ENCODE peak calls at places on chromosomes 12 and 14, in seven cellular contexts. One of them, this sample, is unnamed.

GRCh38 chr12:132623072-132623869 is 4.7 kb downstream of the P2RX2 start:
- DNase-seq in mesenchymal stem cell: no peak
- DNase-seq in mesendoderm: no peak
- DNase-seq in trophoblast cell: peak; percentile 84
- DNase-seq in neuronal stem cell: no peak
- DNase-seq in IMR-90: no peak
- DNase-seq in H1: no peak
- DNase-seq in this sample: no peak

GRCh38 chr12:53973093-53974042 is at the start of gene HOXC11:
- DNase-seq in mesenchymal stem cell: no peak
- DNase-seq in mesendoderm: no peak
- DNase-seq in trophoblast cell: no peak
- DNase-seq in neuronal stem cell: no peak
- DNase-seq in IMR-90: no peak
- DNase-seq in H1: no peak
- DNase-seq in this sample: peak; percentile 74

GRCh38 chr14:56002316-56002715 is 115.9 kb upstream of the PELI2 start:
- DNase-seq in mesenchymal stem cell: no peak
- DNase-seq in mesendoderm: peak; percentile 14
- DNase-seq in trophoblast cell: no peak
- DNase-seq in neuronal stem cell: no peak
- DNase-seq in IMR-90: peak; percentile 23
- DNase-seq in H1: no peak
- DNase-seq in this sample: no peak

GRCh38 chr12:123478762-123479161 is 20.8 kb downstream of the SNRNP35 start:
- DNase-seq in mesenchymal stem cell: no peak
- DNase-seq in mesendoderm: no peak
- DNase-seq in trophoblast cell: no peak
- DNase-seq in neuronal stem cell: no peak
- DNase-seq in IMR-90: peak; percentile 18
- DNase-seq in H1: no peak
- DNase-seq in this sample: no peak

GRCh38 chr12:31647106-31647505 is 12.4 kb upstream of the ETFBKMT start:
- DNase-seq in mesenchymal stem cell: peak; percentile 61
- DNase-seq in mesendoderm: no peak
- DNase-seq in trophoblast cell: peak; percentile 89
- DNase-seq in neuronal stem cell: no peak
- DNase-seq in IMR-90: peak; percentile 22
- DNase-seq in H1: no peak
- DNase-seq in this sample: no peak

GRCh38 chr12:51923506-51924365 is 16.4 kb downstream of the ACVRL1 start:
- DNase-seq in mesenchymal stem cell: no peak
- DNase-seq in mesendoderm: peak; percentile 47
- DNase-seq in trophoblast cell: peak; percentile 63
- DNase-seq in neuronal stem cell: no peak
- DNase-seq in IMR-90: no peak
- DNase-seq in H1: no peak
- DNase-seq in this sample: peak; percentile 83

GRCh38 chr12:107600596-107601144 is 84.9 kb upstream of the PWP1 start:
- DNase-seq in mesenchymal stem cell: no peak
- DNase-seq in mesendoderm: no peak
- DNase-seq in trophoblast cell: no peak
- DNase-seq in neuronal stem cell: no peak
- DNase-seq in IMR-90: no peak
- DNase-seq in H1: no peak
- DNase-seq in this sample: no peak

GRCh38 chr14:35277179-35277578 is 15.0 kb upstream of the PSMA6 start:
- DNase-seq in mesenchymal stem cell: peak; percentile 2
- DNase-seq in mesendoderm: peak; percentile 35
- DNase-seq in trophoblast cell: peak; percentile 75
- DNase-seq in neuronal stem cell: no peak
- DNase-seq in IMR-90: no peak
- DNase-seq in H1: no peak
- DNase-seq in this sample: peak; percentile 61

GRCh38 chr12:58387199-58387598 is 445.8 kb downstream of the ATP23 start:
- DNase-seq in mesenchymal stem cell: peak; percentile 12
- DNase-seq in mesendoderm: peak; percentile 54
- DNase-seq in trophoblast cell: no peak
- DNase-seq in neuronal stem cell: no peak
- DNase-seq in IMR-90: peak; percentile 72
- DNase-seq in H1: no peak
- DNase-seq in this sample: no peak

GRCh38 chr14:101457936-101458535 is 103.3 kb upstream of the DIO3 start:
- DNase-seq in mesenchymal stem cell: no peak
- DNase-seq in mesendoderm: peak; percentile 67
- DNase-seq in trophoblast cell: no peak
- DNase-seq in neuronal stem cell: peak; percentile 68
- DNase-seq in IMR-90: no peak
- DNase-seq in H1: no peak
- DNase-seq in this sample: peak; percentile 38

GRCh38 chr14:91897121-91897701 is 29.9 kb upstream of the TC2N start:
- DNase-seq in mesenchymal stem cell: peak; percentile 63
- DNase-seq in mesendoderm: peak; percentile 76
- DNase-seq in trophoblast cell: no peak
- DNase-seq in neuronal stem cell: no peak
- DNase-seq in IMR-90: peak; percentile 68
- DNase-seq in H1: no peak
- DNase-seq in this sample: no peak

GRCh38 chr12:50066402-50066801 is 9.0 kb downstream of the ASIC1 start:
- DNase-seq in mesenchymal stem cell: peak; percentile 89
- DNase-seq in mesendoderm: peak; percentile 97
- DNase-seq in trophoblast cell: peak; percentile 87
- DNase-seq in neuronal stem cell: no peak
- DNase-seq in IMR-90: peak; percentile 90
- DNase-seq in H1: no peak
- DNase-seq in this sample: peak; percentile 79

GRCh38 chr12:53023-53734 is 13.4 kb upstream of the IQSEC3 start:
- DNase-seq in mesenchymal stem cell: no peak
- DNase-seq in mesendoderm: no peak
- DNase-seq in trophoblast cell: no peak
- DNase-seq in neuronal stem cell: no peak
- DNase-seq in IMR-90: no peak
- DNase-seq in H1: no peak
- DNase-seq in this sample: no peak

DNA sequence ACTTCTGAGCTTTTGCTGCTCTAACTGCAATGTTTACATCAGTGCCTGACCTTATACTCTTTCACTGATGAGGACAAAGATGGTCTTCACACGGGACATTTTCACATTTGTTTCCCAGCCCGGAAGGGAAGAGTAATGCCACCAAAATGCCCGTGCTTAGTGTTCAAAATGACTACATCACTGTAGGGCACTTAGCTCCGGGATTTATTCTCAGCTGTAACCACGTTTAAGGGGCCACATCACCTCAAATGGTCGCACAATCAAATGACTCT is 2.9 kb downstream of the GSG1 start:
- DNase-seq in mesenchymal stem cell: no peak
- DNase-seq in mesendoderm: no peak
- DNase-seq in trophoblast cell: no peak
- DNase-seq in neuronal stem cell: no peak
- DNase-seq in IMR-90: no peak
- DNase-seq in H1: no peak
- DNase-seq in this sample: no peak
- H3K4me2 ChIP-seq in mesenchymal stem cell: peak overlapping the region; percentile 87
- H3K4me2 ChIP-seq in mesendoderm: peak overlapping the region; percentile 65
- H3K4me2 ChIP-seq in trophoblast cell: peak overlapping the region; percentile 35
- H3K4me2 ChIP-seq in neuronal stem cell: no peak overlapping the region
- H3K4me2 ChIP-seq in IMR-90: peak overlapping the region; percentile 76
- H3K4me2 ChIP-seq in H1: peak overlapping the region; percentile 77
- H3K4me2 ChIP-seq in this sample: peak overlapping the region; percentile 88

GRCh38 chr12:2922329-2922728 is 31.6 kb downstream of the TULP3 start:
- DNase-seq in mesenchymal stem cell: no peak
- DNase-seq in mesendoderm: no peak
- DNase-seq in trophoblast cell: no peak
- DNase-seq in neuronal stem cell: no peak
- DNase-seq in IMR-90: peak; percentile 34
- DNase-seq in H1: no peak
- DNase-seq in this sample: no peak

GRCh38 chr12:2924019-2924418 is 33.3 kb downstream of the TULP3 start:
- DNase-seq in mesenchymal stem cell: no peak
- DNase-seq in mesendoderm: no peak
- DNase-seq in trophoblast cell: no peak
- DNase-seq in neuronal stem cell: no peak
- DNase-seq in IMR-90: peak; percentile 68
- DNase-seq in H1: no peak
- DNase-seq in this sample: no peak

DNA sequence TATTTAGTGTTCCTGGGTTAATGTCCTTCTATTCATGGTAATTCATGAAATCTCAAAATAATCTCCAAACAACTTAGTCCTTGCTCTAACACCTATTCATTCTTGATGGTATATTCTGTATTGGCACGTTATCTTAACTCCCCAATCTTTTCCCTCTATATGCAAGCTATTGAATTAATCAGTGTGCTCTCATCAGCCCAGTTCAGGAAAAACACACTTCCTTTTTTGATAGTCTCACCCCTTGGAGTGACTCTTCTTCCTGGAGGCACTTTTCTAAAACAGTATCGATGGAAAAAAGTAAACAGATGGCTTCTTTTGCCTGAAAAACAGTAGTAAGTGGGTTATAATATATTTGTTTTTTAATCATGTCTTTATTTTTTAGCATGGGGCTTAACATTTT is 28.6 kb downstream of the TULP3 start:
- DNase-seq in mesenchymal stem cell: no peak
- DNase-seq in mesendoderm: no peak
- DNase-seq in trophoblast cell: no peak
- DNase-seq in neuronal stem cell: no peak
- DNase-seq in IMR-90: no peak
- DNase-seq in H1: no peak
- DNase-seq in this sample: no peak
- H2AK5ac ChIP-seq in mesenchymal stem cell: no peak overlapping the region
- H2AK5ac ChIP-seq in mesendoderm: no peak overlapping the region
- H2AK5ac ChIP-seq in trophoblast cell: no peak overlapping the region
- H2AK5ac ChIP-seq in neuronal stem cell: no peak overlapping the region
- H2AK5ac ChIP-seq in IMR-90: no peak overlapping the region
- H2AK5ac ChIP-seq in H1: no peak overlapping the region
- H2AK5ac ChIP-seq in this sample: no peak overlapping the region

DNA sequence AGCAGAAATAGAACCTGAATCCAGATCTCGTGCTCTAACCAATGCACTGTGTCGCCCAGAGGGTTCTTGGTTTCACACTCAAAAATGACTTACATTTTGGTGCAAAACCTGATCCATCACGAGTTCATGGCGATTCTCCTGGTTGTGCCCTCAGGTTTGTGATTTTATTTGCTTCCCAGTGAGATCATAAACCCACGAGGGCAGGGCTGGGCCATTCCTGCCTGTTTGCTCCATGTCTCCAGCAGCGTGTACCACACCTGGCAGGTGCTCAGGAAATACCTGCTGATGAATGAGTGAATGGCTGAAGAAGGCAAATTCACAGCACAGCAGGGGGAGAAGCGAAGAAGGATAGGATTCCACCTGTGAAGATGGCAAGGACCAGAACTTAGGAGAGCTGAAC is 9.4 kb downstream of the ACACB start:
- DNase-seq in mesenchymal stem cell: no peak
- DNase-seq in mesendoderm: no peak
- DNase-seq in trophoblast cell: no peak
- DNase-seq in neuronal stem cell: no peak
- DNase-seq in IMR-90: no peak
- DNase-seq in H1: no peak
- DNase-seq in this sample: no peak
- H3K4me2 ChIP-seq in mesenchymal stem cell: no peak overlapping the region
- H3K4me2 ChIP-seq in mesendoderm: no peak overlapping the region
- H3K4me2 ChIP-seq in trophoblast cell: no peak overlapping the region
- H3K4me2 ChIP-seq in neuronal stem cell: no peak overlapping the region
- H3K4me2 ChIP-seq in IMR-90: no peak overlapping the region
- H3K4me2 ChIP-seq in H1: no peak overlapping the region
- H3K4me2 ChIP-seq in this sample: no peak overlapping the region

GRCh38 chr12:19826988-19827550 is 387.8 kb downstream of the AEBP2 start:
- DNase-seq in mesenchymal stem cell: peak; percentile 67
- DNase-seq in mesendoderm: no peak
- DNase-seq in trophoblast cell: no peak
- DNase-seq in neuronal stem cell: no peak
- DNase-seq in IMR-90: peak; percentile 18
- DNase-seq in H1: no peak
- DNase-seq in this sample: no peak
- H2AK5ac ChIP-seq in mesenchymal stem cell: no peak overlapping the region
- H2AK5ac ChIP-seq in mesendoderm: no peak overlapping the region
- H2AK5ac ChIP-seq in trophoblast cell: no peak overlapping the region
- H2AK5ac ChIP-seq in neuronal stem cell: no peak overlapping the region
- H2AK5ac ChIP-seq in IMR-90: no peak overlapping the region
- H2AK5ac ChIP-seq in H1: no peak overlapping the region
- H2AK5ac ChIP-seq in this sample: no peak overlapping the region